ENCODE peak calls at places on chromosomes 5 and 9, in four cellular contexts. P, T, B and F are unnamed samples.

GRCh38 chr9:127545196-127546124 is 66.6 kb upstream of the STXBP1 start:
- DNase-seq in T (no peak), P (peak; percentile 75), B (no peak), F (peak; percentile 64)

GRCh38 chr5:87383216-87383615 is 29.5 kb downstream of the CCNH start:
- DNase-seq in T (no peak), P (peak; percentile 34), B (no peak), F (no peak)

GRCh38 chr5:41748631-41749030 is 121.6 kb downstream of the OXCT1 start:
- DNase-seq in B (no peak), T (no peak), P (peak; percentile 24), F (peak; percentile 73)

GRCh38 chr5:169190860-169191259 is 110.1 kb downstream of the SLIT3 start:
- DNase-seq in P (no peak), T (no peak), B (no peak), F (peak; percentile 13)

GRCh38 chr5:98872679-98873078 is 56.1 kb downstream of the CHD1 start:
- DNase-seq in P (peak; percentile 54), T (no peak), B (no peak), F (peak; percentile 55)

GRCh38 chr5:14208071-14209021 is 65.2 kb downstream of the TRIO start:
- DNase-seq in B (no peak), P (peak; percentile 66), T (no peak), F (peak; percentile 91)

GRCh38 chr5:143440448-143441102 is 37.1 kb upstream of the NR3C1 start:
- DNase-seq in P (no peak), T (no peak), B (no peak), F (no peak)

GRCh38 chr9:93774331-93775102 is 180.6 kb downstream of the BARX1 start:
- DNase-seq in P (no peak), T (no peak), B (peak; percentile 58), F (no peak)

GRCh38 chr5:98769256-98770157 is 4.0 kb upstream of the RGMB start:
- DNase-seq in B (peak; percentile 83), T (no peak), P (peak; percentile 45), F (peak; percentile 53)

GRCh38 chr5:82808960-82809359 is 268.2 kb downstream of the TMEM167A start:
- DNase-seq in B (no peak), P (no peak), T (no peak), F (no peak)

GRCh38 chr5:120567066-120567465 is 103.0 kb downstream of the PRR16 start:
- DNase-seq in P (no peak), T (no peak), B (no peak), F (no peak)

GRCh38 chr5:139091439-139092156 is 106.6 kb downstream of the SIL1 start:
- DNase-seq in P (no peak), T (no peak), B (no peak), F (no peak)

GRCh38 chr9:136118061-136118366 is 661 bp downstream of the TMEM250 start:
- DNase-seq in P (no peak), B (no peak), T (no peak), F (no peak)

GRCh38 chr9:136117291-136118060 is 1.2 kb downstream of the TMEM250 start:
- DNase-seq in B (peak; percentile 85), P (no peak), T (no peak), F (no peak)

GRCh38 chr9:136119259-136120118 is 814 bp upstream of the TMEM250 start:
- DNase-seq in P (peak; percentile 13), T (no peak), B (no peak), F (peak; percentile 29)

GRCh38 chr9:136120119-136120393 is 1.4 kb upstream of the TMEM250 start:
- DNase-seq in T (no peak), B (no peak), P (no peak), F (no peak)

DNA sequence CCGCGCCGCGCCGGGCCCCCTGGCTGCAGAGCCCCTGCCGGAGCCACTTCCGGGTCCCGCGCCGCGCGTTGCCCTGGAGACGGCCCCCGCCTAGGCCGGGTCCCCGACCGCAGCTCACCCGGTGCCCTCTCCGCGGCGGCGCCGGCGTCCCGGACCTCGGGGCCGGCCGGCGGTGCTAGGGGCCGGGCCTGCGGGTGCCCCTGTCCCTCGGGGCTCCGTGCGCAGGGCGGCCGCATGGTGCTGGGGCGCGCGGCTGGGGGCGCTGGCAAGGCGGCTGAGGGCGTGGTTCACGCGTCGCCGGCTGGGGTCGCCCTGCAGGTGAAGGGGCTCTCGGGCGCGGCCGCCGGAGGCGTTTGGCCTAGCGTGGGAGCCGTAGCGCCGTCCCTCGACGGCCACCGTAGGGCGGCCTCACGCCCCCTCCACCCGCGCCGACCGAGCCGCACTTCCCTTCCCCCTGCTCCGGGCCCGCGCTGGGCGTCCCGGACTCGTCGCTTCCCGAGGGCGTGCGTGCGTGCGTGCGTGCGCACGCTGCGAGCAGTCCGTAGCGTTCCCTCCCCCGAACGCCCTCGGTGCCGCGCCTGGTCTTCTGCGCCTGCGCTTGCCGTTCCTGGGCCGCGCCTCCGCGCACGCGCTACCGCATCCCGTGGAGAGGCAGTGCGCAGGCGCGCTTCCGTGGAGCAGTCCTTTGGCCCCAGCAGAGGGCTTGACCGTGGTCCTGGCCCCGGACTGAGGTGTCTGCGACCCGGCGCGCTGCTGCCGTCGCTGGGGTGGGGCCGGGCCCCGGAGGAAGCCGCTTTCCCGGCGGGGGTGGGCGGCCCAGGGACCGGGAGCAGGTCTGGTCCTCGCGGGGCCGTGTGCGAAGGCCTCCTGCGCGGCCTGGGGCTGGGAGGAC is at the start of gene TMEM250:
- DNase-seq in B (peak; percentile 99), P (peak; percentile 95), T (peak; percentile 73), F (peak; percentile 96)
- TF ChIP-seq CTCF in B (peak; percentile 12), P (no peak), T (no peak), F (no peak)

GRCh38 chr5:113003763-113004162 is 27.2 kb downstream of the DCP2 start:
- DNase-seq in T (no peak), B (no peak), P (no peak), F (no peak)

GRCh38 chr5:113000466-113000865 is 23.9 kb downstream of the DCP2 start:
- DNase-seq in T (no peak), P (peak; percentile 56), B (no peak), F (peak; percentile 40)

GRCh38 chr5:112998296-112998695 is 21.7 kb downstream of the DCP2 start:
- DNase-seq in P (no peak), B (no peak), T (no peak), F (no peak)

GRCh38 chr5:113005454-113005853 is 28.9 kb downstream of the DCP2 start:
- DNase-seq in P (peak; percentile 84), T (peak; percentile 16), B (no peak), F (peak; percentile 43)

GRCh38 chr5:113002423-113002822 is 25.8 kb downstream of the DCP2 start:
- DNase-seq in P (no peak), B (no peak), T (no peak), F (no peak)
- H3K4me3 ChIP-seq in P (no peak overlapping the region), B (no peak overlapping the region), T (no peak overlapping the region), F (no peak overlapping the region)

GRCh38 chr9:34701769-34702736 is 7.9 kb downstream of the CCL21 start:
- DNase-seq in B (peak; percentile 94), T (peak; percentile 62), P (peak; percentile 67), F (peak; percentile 81)
- TF ChIP-seq CTCF in B (peak; percentile 91), T (peak; percentile 99), P (peak; percentile 93), F (peak; percentile 99)

DNA sequence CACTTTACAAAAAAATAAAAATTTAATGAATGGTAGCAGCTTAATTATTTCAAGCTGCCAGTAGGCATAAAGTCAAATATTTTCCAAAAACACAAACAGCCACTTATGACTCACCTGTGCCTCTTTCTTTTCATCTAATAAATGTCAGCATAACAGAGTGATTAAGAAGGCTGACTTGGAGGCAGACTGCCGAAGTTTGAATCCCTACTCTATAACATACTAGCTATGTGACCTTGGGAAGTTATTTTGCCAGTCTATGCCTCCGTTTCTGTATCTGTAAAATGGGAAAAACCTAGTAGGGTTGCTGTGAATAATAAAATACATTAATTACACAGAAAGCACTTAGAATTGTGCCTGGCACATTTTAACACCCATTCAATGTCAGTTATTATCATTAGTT is 33.8 kb downstream of the FANCC start:
- DNase-seq in T (no peak), B (no peak), P (peak; percentile 45), F (peak; percentile 17)
- H3K4me3 ChIP-seq in T (no peak overlapping the region), B (no peak overlapping the region), P (peak overlapping the region; percentile 41), F (no peak overlapping the region)

DNA sequence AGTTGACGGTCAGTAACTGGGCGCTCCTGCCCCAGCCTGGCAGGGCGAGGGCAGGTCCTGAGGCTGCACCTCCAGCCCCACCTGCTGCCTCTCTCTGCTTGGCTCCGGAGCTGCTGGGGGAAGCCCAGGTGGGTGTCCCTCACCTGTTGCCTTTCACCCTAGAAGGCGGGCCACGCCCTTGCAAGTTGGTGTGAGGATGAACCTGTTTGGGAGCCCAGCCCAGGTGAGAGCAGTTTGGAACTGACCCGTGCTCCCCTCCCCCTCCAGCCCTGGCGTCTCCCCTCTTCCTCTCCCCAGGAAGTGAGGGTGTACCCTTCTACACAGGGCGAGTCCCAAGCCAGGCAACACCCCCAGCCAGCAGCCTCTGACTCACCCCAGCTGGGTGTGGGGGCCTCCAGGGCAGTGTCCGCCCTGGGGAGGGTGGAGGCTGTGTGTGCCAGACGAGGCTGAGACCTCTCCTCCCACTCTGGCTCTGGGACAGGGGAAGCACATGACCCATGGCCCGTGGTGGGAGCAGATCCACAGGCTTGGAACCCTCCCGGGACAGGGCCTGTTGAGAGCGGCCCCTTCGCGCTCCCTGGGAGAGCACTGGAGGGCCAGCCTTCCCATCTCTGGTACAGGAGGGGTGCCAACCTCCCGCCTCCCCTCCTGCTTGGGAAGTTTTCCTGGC is 10.4 kb downstream of the LRRC8A start:
- DNase-seq in T (no peak), B (peak; percentile 84), P (peak; percentile 89), F (peak; percentile 96)
- TF ChIP-seq CTCF in T (no peak), B (no peak), P (no peak), F (no peak)